ENCODE peak calls at places on chromosome 2, in ten cellular contexts. One of them, this sample, is unnamed.

GRCh38 chr2:9738718-9739496 is 104.4 kb upstream of the TAF1B start:
- DNase-seq in esophagus muscularis mucosa: no peak
- DNase-seq in B cell: no peak
- DNase-seq in cardiac muscle cell: peak
- DNase-seq in foreskin fibroblast: peak
- DNase-seq in mammary epithelial cell: no peak
- DNase-seq in WTC11: no peak
- DNase-seq in A673: no peak
- DNase-seq in H9: no peak
- DNase-seq in AG10803: peak
- DNase-seq in this sample: no peak

GRCh38 chr2:228771306-228771705 is 499.8 kb downstream of the PID1 start:
- DNase-seq in esophagus muscularis mucosa: no peak
- DNase-seq in B cell: no peak
- DNase-seq in cardiac muscle cell: no peak
- DNase-seq in foreskin fibroblast: peak
- DNase-seq in mammary epithelial cell: no peak
- DNase-seq in WTC11: no peak
- DNase-seq in A673: no peak
- DNase-seq in H9: no peak
- DNase-seq in AG10803: peak
- DNase-seq in this sample: no peak

GRCh38 chr2:114350186-114350725 is 92.2 kb upstream of the DPP10 start:
- DNase-seq in esophagus muscularis mucosa: no peak
- DNase-seq in B cell: no peak
- DNase-seq in cardiac muscle cell: no peak
- DNase-seq in foreskin fibroblast: no peak
- DNase-seq in mammary epithelial cell: no peak
- DNase-seq in WTC11: no peak
- DNase-seq in A673: no peak
- DNase-seq in H9: no peak
- DNase-seq in AG10803: no peak
- DNase-seq in this sample: no peak

GRCh38 chr2:235255716-235256115 is 238.1 kb upstream of the AGAP1 start:
- DNase-seq in esophagus muscularis mucosa: no peak
- DNase-seq in B cell: no peak
- DNase-seq in cardiac muscle cell: peak
- DNase-seq in foreskin fibroblast: no peak
- DNase-seq in mammary epithelial cell: no peak
- DNase-seq in WTC11: no peak
- DNase-seq in A673: no peak
- DNase-seq in H9: no peak
- DNase-seq in AG10803: peak
- DNase-seq in this sample: no peak

GRCh38 chr2:120108049-120108448 is 95.2 kb downstream of the EPB41L5 start:
- DNase-seq in esophagus muscularis mucosa: no peak
- DNase-seq in B cell: no peak
- DNase-seq in cardiac muscle cell: peak
- DNase-seq in foreskin fibroblast: peak
- DNase-seq in mammary epithelial cell: peak
- DNase-seq in WTC11: no peak
- DNase-seq in A673: no peak
- DNase-seq in H9: no peak
- DNase-seq in AG10803: peak
- DNase-seq in this sample: peak

GRCh38 chr2:239902749-239903201 is 122.4 kb downstream of the NDUFA10 start:
- DNase-seq in esophagus muscularis mucosa: peak
- DNase-seq in B cell: no peak
- DNase-seq in cardiac muscle cell: no peak
- DNase-seq in foreskin fibroblast: no peak
- DNase-seq in mammary epithelial cell: no peak
- DNase-seq in WTC11: no peak
- DNase-seq in A673: no peak
- DNase-seq in H9: peak
- DNase-seq in AG10803: no peak
- DNase-seq in this sample: no peak

GRCh38 chr2:59935005-59935404 is 618.4 kb downstream of the BCL11A start:
- DNase-seq in esophagus muscularis mucosa: peak
- DNase-seq in B cell: no peak
- DNase-seq in cardiac muscle cell: no peak
- DNase-seq in foreskin fibroblast: no peak
- DNase-seq in mammary epithelial cell: no peak
- DNase-seq in WTC11: no peak
- DNase-seq in A673: peak
- DNase-seq in H9: no peak
- DNase-seq in AG10803: no peak
- DNase-seq in this sample: peak

GRCh38 chr2:120765911-120766757 is 30.5 kb downstream of the GLI2 start:
- DNase-seq in esophagus muscularis mucosa: peak
- DNase-seq in B cell: no peak
- DNase-seq in cardiac muscle cell: peak
- DNase-seq in foreskin fibroblast: peak
- DNase-seq in mammary epithelial cell: no peak
- DNase-seq in WTC11: peak
- DNase-seq in A673: no peak
- DNase-seq in H9: peak
- DNase-seq in AG10803: peak
- DNase-seq in this sample: peak

GRCh38 chr2:113064281-113064680 is 3.5 kb upstream of the IL1F10 start:
- DNase-seq in esophagus muscularis mucosa: peak
- DNase-seq in B cell: no peak
- DNase-seq in cardiac muscle cell: no peak
- DNase-seq in foreskin fibroblast: no peak
- DNase-seq in mammary epithelial cell: no peak
- DNase-seq in WTC11: no peak
- DNase-seq in A673: no peak
- DNase-seq in H9: no peak
- DNase-seq in AG10803: no peak
- DNase-seq in this sample: no peak

GRCh38 chr2:113061896-113062770 is 3.1 kb downstream of the IL36RN start:
- DNase-seq in esophagus muscularis mucosa: peak
- DNase-seq in B cell: no peak
- DNase-seq in cardiac muscle cell: no peak
- DNase-seq in foreskin fibroblast: no peak
- DNase-seq in mammary epithelial cell: no peak
- DNase-seq in WTC11: no peak
- DNase-seq in A673: no peak
- DNase-seq in H9: no peak
- DNase-seq in AG10803: no peak
- DNase-seq in this sample: no peak

GRCh38 chr2:113061241-113061640 is 2.2 kb downstream of the IL36RN start:
- DNase-seq in esophagus muscularis mucosa: peak
- DNase-seq in B cell: no peak
- DNase-seq in cardiac muscle cell: no peak
- DNase-seq in foreskin fibroblast: no peak
- DNase-seq in mammary epithelial cell: no peak
- DNase-seq in WTC11: no peak
- DNase-seq in A673: no peak
- DNase-seq in H9: no peak
- DNase-seq in AG10803: no peak
- DNase-seq in this sample: no peak

GRCh38 chr2:113067681-113068080 is at the start of gene IL1F10:
- DNase-seq in esophagus muscularis mucosa: peak
- DNase-seq in B cell: no peak
- DNase-seq in cardiac muscle cell: no peak
- DNase-seq in foreskin fibroblast: no peak
- DNase-seq in mammary epithelial cell: no peak
- DNase-seq in WTC11: no peak
- DNase-seq in A673: no peak
- DNase-seq in H9: no peak
- DNase-seq in AG10803: no peak
- DNase-seq in this sample: no peak

GRCh38 chr2:113064898-113065297 is 2.9 kb upstream of the IL1F10 start:
- DNase-seq in esophagus muscularis mucosa: peak
- DNase-seq in B cell: no peak
- DNase-seq in cardiac muscle cell: no peak
- DNase-seq in foreskin fibroblast: no peak
- DNase-seq in mammary epithelial cell: no peak
- DNase-seq in WTC11: no peak
- DNase-seq in A673: no peak
- DNase-seq in H9: no peak
- DNase-seq in AG10803: no peak
- DNase-seq in this sample: no peak
- TF ChIP-seq CTCF in esophagus muscularis mucosa: no peak
- TF ChIP-seq CTCF in B cell: no peak
- TF ChIP-seq CTCF in cardiac muscle cell: no peak
- TF ChIP-seq CTCF in foreskin fibroblast: no peak
- TF ChIP-seq CTCF in mammary epithelial cell: no peak
- TF ChIP-seq CTCF in WTC11: no peak
- TF ChIP-seq CTCF in A673: no peak
- TF ChIP-seq CTCF in H9: no peak
- TF ChIP-seq CTCF in AG10803: no peak
- TF ChIP-seq CTCF in this sample: no peak

DNA sequence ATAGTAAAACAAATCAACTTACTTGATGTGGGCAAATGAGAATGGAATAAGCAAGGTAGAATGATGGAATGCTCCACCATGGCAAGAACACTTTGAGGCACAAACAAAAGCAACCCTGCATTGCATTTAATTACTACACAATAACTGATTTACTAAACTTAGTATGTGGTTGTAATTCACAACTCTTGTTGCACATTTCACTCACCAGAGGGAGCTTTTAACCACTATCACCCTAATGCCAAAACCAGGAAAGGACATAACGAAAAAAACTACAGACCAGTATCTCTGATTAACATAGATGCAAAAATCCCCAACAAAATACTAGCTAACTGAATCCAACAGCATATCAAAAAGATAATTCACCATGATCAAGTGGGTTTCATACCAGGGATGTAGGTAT is 659.8 kb downstream of the CPS1 start:
- DNase-seq in esophagus muscularis mucosa: no peak
- DNase-seq in B cell: no peak
- DNase-seq in cardiac muscle cell: no peak
- DNase-seq in foreskin fibroblast: no peak
- DNase-seq in mammary epithelial cell: peak
- DNase-seq in WTC11: no peak
- DNase-seq in A673: peak
- DNase-seq in H9: no peak
- DNase-seq in AG10803: no peak
- DNase-seq in this sample: no peak
- TF ChIP-seq CTCF in esophagus muscularis mucosa: no peak
- TF ChIP-seq CTCF in B cell: no peak
- TF ChIP-seq CTCF in cardiac muscle cell: no peak
- TF ChIP-seq CTCF in foreskin fibroblast: no peak
- TF ChIP-seq CTCF in mammary epithelial cell: peak
- TF ChIP-seq CTCF in WTC11: no peak
- TF ChIP-seq CTCF in A673: peak
- TF ChIP-seq CTCF in H9: peak
- TF ChIP-seq CTCF in AG10803: no peak
- TF ChIP-seq CTCF in this sample: peak

DNA sequence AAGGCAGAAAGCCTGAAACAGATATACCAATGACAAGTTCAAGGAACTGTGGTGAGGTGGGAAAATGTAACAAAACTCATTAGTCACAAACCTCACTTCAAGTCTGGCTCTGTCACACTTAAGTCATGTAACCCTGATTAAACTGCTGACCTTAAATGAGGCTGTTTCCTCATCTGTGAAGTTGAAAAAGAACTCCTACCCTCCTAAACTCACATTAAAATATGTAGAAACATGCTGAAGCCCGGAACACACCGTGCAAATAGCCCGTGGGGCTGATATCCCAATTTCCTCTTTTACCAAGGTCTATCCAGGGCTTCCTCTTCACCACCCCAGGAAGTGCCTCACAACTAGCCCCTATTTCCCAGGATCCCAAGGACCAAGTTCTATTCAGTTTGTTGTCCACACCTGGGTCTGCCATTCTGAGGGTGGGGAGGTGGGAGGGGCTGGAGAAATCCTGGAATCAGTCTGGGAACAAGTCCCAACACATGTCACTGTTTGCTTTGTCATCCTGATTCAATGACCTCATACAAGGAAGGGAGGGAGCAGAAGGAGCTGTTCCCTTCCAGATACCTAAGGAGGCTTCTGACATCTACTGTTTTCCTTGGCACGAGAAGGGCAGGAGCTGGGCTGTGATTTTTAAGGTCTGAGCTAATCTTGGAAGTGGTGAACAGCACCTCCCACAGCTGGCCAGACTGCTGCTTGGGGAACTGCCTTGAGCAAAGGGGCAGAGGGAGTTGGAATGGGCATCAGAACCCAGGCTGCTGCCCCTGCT is 42.3 kb downstream of the SLC4A1AP start:
- DNase-seq in esophagus muscularis mucosa: peak
- DNase-seq in B cell: no peak
- DNase-seq in cardiac muscle cell: peak
- DNase-seq in foreskin fibroblast: peak
- DNase-seq in mammary epithelial cell: peak
- DNase-seq in WTC11: no peak
- DNase-seq in A673: no peak
- DNase-seq in H9: no peak
- DNase-seq in AG10803: peak
- DNase-seq in this sample: no peak
- TF ChIP-seq CTCF in esophagus muscularis mucosa: no peak
- TF ChIP-seq CTCF in B cell: no peak
- TF ChIP-seq CTCF in cardiac muscle cell: no peak
- TF ChIP-seq CTCF in foreskin fibroblast: no peak
- TF ChIP-seq CTCF in mammary epithelial cell: peak
- TF ChIP-seq CTCF in WTC11: no peak
- TF ChIP-seq CTCF in A673: no peak
- TF ChIP-seq CTCF in H9: no peak
- TF ChIP-seq CTCF in AG10803: no peak
- TF ChIP-seq CTCF in this sample: peak

GRCh38 chr2:127027715-127028114 is 79.2 kb downstream of the BIN1 start:
- DNase-seq in esophagus muscularis mucosa: peak
- DNase-seq in B cell: no peak
- DNase-seq in cardiac muscle cell: no peak
- DNase-seq in foreskin fibroblast: no peak
- DNase-seq in mammary epithelial cell: no peak
- DNase-seq in WTC11: no peak
- DNase-seq in A673: no peak
- DNase-seq in H9: no peak
- DNase-seq in AG10803: no peak
- DNase-seq in this sample: no peak

GRCh38 chr2:127023504-127023903 is 83.5 kb downstream of the BIN1 start:
- DNase-seq in esophagus muscularis mucosa: peak
- DNase-seq in B cell: no peak
- DNase-seq in cardiac muscle cell: no peak
- DNase-seq in foreskin fibroblast: no peak
- DNase-seq in mammary epithelial cell: no peak
- DNase-seq in WTC11: no peak
- DNase-seq in A673: no peak
- DNase-seq in H9: no peak
- DNase-seq in AG10803: no peak
- DNase-seq in this sample: no peak

GRCh38 chr2:127022817-127023216 is 84.1 kb downstream of the BIN1 start:
- DNase-seq in esophagus muscularis mucosa: peak
- DNase-seq in B cell: no peak
- DNase-seq in cardiac muscle cell: no peak
- DNase-seq in foreskin fibroblast: no peak
- DNase-seq in mammary epithelial cell: no peak
- DNase-seq in WTC11: no peak
- DNase-seq in A673: no peak
- DNase-seq in H9: no peak
- DNase-seq in AG10803: no peak
- DNase-seq in this sample: no peak

GRCh38 chr2:127025357-127026062 is 81.4 kb downstream of the BIN1 start:
- DNase-seq in esophagus muscularis mucosa: peak
- DNase-seq in B cell: peak
- DNase-seq in cardiac muscle cell: peak
- DNase-seq in foreskin fibroblast: peak
- DNase-seq in mammary epithelial cell: peak
- DNase-seq in WTC11: peak
- DNase-seq in A673: peak
- DNase-seq in H9: peak
- DNase-seq in AG10803: peak
- DNase-seq in this sample: peak

DNA sequence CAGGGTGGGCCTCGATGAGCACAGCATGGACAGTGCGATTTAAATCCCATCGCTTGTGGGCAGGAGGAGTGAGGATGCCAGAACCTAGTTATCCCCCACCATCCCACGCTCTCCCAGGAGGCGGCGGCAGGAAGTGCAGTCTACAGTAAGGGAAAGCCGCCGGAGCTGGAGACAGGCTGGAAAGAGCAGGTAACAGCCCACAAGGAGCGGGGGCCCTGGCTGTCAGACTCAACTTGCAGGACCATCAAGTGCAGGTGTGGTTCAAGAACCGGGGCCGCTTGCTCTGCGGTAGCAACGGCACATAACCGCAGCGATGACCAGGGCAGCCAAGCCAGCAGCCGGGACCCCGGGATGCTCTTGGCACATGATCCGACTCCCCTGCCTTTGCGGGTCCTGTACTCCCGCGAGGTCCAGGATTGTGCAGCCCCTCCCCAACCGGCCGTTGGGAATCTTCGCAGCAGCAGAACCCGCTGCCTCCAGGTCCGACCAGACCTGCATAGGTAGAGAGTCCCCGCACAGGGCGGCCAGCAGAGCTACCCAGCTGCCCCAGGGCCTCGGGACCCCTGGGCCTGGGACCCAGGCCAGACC is 82.1 kb downstream of the BIN1 start:
- DNase-seq in esophagus muscularis mucosa: peak
- DNase-seq in B cell: no peak
- DNase-seq in cardiac muscle cell: peak
- DNase-seq in foreskin fibroblast: peak
- DNase-seq in mammary epithelial cell: peak
- DNase-seq in WTC11: peak
- DNase-seq in A673: peak
- DNase-seq in H9: peak
- DNase-seq in AG10803: no peak
- DNase-seq in this sample: peak
- TF ChIP-seq CTCF in esophagus muscularis mucosa: peak
- TF ChIP-seq CTCF in B cell: no peak
- TF ChIP-seq CTCF in cardiac muscle cell: peak
- TF ChIP-seq CTCF in foreskin fibroblast: peak
- TF ChIP-seq CTCF in mammary epithelial cell: peak
- TF ChIP-seq CTCF in WTC11: no peak
- TF ChIP-seq CTCF in A673: no peak
- TF ChIP-seq CTCF in H9: peak
- TF ChIP-seq CTCF in AG10803: peak
- TF ChIP-seq CTCF in this sample: peak

This sample was measured in SK-N-SH.